ENCODE peak calls at places on chromosomes 12 and 14, in eight cellular contexts. One of them, this sample, is unnamed.

GRCh38 chr12:90974286-90974685 is 19.3 kb upstream of the CCER1 start:
- DNase-seq in BJ: peak
- DNase-seq in astrocyte of the cerebellum: no peak
- DNase-seq in tibial nerve: no peak
- DNase-seq in brain microvascular endothelial cell: peak
- DNase-seq in fibroblast of lung: no peak
- DNase-seq in transverse colon: no peak
- DNase-seq in choroid plexus epithelial cell: peak
- DNase-seq in this sample: no peak

GRCh38 chr12:115227137-115227615 is 543.2 kb upstream of the TBX3 start:
- DNase-seq in BJ: peak
- DNase-seq in astrocyte of the cerebellum: no peak
- DNase-seq in tibial nerve: no peak
- DNase-seq in brain microvascular endothelial cell: peak
- DNase-seq in fibroblast of lung: peak
- DNase-seq in transverse colon: no peak
- DNase-seq in choroid plexus epithelial cell: peak
- DNase-seq in this sample: no peak

GRCh38 chr14:65156568-65157366 is 54.5 kb upstream of the MAX start:
- DNase-seq in BJ: peak
- DNase-seq in astrocyte of the cerebellum: peak
- DNase-seq in tibial nerve: peak
- DNase-seq in brain microvascular endothelial cell: peak
- DNase-seq in fibroblast of lung: peak
- DNase-seq in transverse colon: peak
- DNase-seq in choroid plexus epithelial cell: peak
- DNase-seq in this sample: peak

GRCh38 chr12:108694812-108695278 is 36.5 kb downstream of the CORO1C start:
- DNase-seq in BJ: no peak
- DNase-seq in astrocyte of the cerebellum: no peak
- DNase-seq in tibial nerve: no peak
- DNase-seq in brain microvascular endothelial cell: peak
- DNase-seq in fibroblast of lung: no peak
- DNase-seq in transverse colon: no peak
- DNase-seq in choroid plexus epithelial cell: no peak
- DNase-seq in this sample: peak

GRCh38 chr12:6074979-6075585 is 49.4 kb downstream of the VWF start:
- DNase-seq in BJ: no peak
- DNase-seq in astrocyte of the cerebellum: no peak
- DNase-seq in tibial nerve: no peak
- DNase-seq in brain microvascular endothelial cell: no peak
- DNase-seq in fibroblast of lung: no peak
- DNase-seq in transverse colon: peak
- DNase-seq in choroid plexus epithelial cell: no peak
- DNase-seq in this sample: no peak

GRCh38 chr12:105317942-105318614 is 12.4 kb upstream of the C12orf75 start:
- DNase-seq in BJ: peak
- DNase-seq in astrocyte of the cerebellum: no peak
- DNase-seq in tibial nerve: no peak
- DNase-seq in brain microvascular endothelial cell: no peak
- DNase-seq in fibroblast of lung: no peak
- DNase-seq in transverse colon: no peak
- DNase-seq in choroid plexus epithelial cell: no peak
- DNase-seq in this sample: no peak

GRCh38 chr12:8816448-8816847 is 6.0 kb upstream of the A2ML1 start:
- DNase-seq in BJ: no peak
- DNase-seq in astrocyte of the cerebellum: no peak
- DNase-seq in tibial nerve: no peak
- DNase-seq in brain microvascular endothelial cell: no peak
- DNase-seq in fibroblast of lung: no peak
- DNase-seq in transverse colon: no peak
- DNase-seq in choroid plexus epithelial cell: no peak
- DNase-seq in this sample: no peak

GRCh38 chr12:45558353-45558752 is 171.2 kb upstream of the ARID2 start:
- DNase-seq in BJ: no peak
- DNase-seq in astrocyte of the cerebellum: no peak
- DNase-seq in tibial nerve: no peak
- DNase-seq in brain microvascular endothelial cell: no peak
- DNase-seq in fibroblast of lung: no peak
- DNase-seq in transverse colon: no peak
- DNase-seq in choroid plexus epithelial cell: no peak
- DNase-seq in this sample: no peak

GRCh38 chr12:22514875-22515274 is 29.5 kb downstream of the C2CD5 start:
- DNase-seq in BJ: no peak
- DNase-seq in astrocyte of the cerebellum: no peak
- DNase-seq in tibial nerve: no peak
- DNase-seq in brain microvascular endothelial cell: no peak
- DNase-seq in fibroblast of lung: no peak
- DNase-seq in transverse colon: no peak
- DNase-seq in choroid plexus epithelial cell: no peak
- DNase-seq in this sample: no peak

GRCh38 chr12:103978384-103978982 is 12.8 kb downstream of the TDG start:
- DNase-seq in BJ: no peak
- DNase-seq in astrocyte of the cerebellum: no peak
- DNase-seq in tibial nerve: no peak
- DNase-seq in brain microvascular endothelial cell: no peak
- DNase-seq in fibroblast of lung: no peak
- DNase-seq in transverse colon: no peak
- DNase-seq in choroid plexus epithelial cell: no peak
- DNase-seq in this sample: peak

GRCh38 chr14:71739273-71739990 is 192.8 kb upstream of the RGS6 start:
- DNase-seq in BJ: no peak
- DNase-seq in astrocyte of the cerebellum: no peak
- DNase-seq in tibial nerve: no peak
- DNase-seq in brain microvascular endothelial cell: no peak
- DNase-seq in fibroblast of lung: no peak
- DNase-seq in transverse colon: peak
- DNase-seq in choroid plexus epithelial cell: peak
- DNase-seq in this sample: no peak
- TF ChIP-seq CTCF in BJ: no peak
- TF ChIP-seq CTCF in astrocyte of the cerebellum: peak
- TF ChIP-seq CTCF in tibial nerve: no peak
- TF ChIP-seq CTCF in brain microvascular endothelial cell: peak
- TF ChIP-seq CTCF in fibroblast of lung: no peak
- TF ChIP-seq CTCF in transverse colon: no peak
- TF ChIP-seq CTCF in choroid plexus epithelial cell: peak
- TF ChIP-seq CTCF in this sample: no peak

DNA sequence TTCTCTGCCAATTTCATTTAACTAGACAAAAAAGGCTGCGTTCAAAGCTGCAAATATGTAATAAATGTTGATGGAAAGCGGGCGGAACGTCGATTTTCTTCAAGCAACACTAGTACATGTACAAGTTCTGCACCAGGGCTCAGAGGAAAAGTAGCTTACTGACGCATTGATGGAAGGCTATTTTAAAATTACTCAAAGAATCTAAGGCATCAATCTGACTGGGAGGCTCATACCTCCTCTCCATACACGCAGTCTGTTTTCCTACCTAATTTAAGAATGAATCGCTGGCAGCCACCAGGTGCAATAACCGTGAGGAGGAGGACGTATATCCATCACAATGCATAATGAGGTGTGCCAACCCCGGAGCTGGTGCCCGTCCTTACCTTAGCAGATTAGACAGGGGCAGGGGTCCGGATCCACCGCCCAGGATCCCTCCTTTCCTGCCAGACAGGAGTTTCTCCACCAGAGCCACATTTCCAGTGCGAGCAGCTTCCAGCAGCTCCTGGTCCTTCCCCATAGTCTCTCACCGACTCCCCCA is 946 bp downstream of the ANKS1B start:
- DNase-seq in BJ: no peak
- DNase-seq in astrocyte of the cerebellum: no peak
- DNase-seq in tibial nerve: peak
- DNase-seq in brain microvascular endothelial cell: no peak
- DNase-seq in fibroblast of lung: peak
- DNase-seq in transverse colon: no peak
- DNase-seq in choroid plexus epithelial cell: peak
- DNase-seq in this sample: no peak
- H3K4me3 ChIP-seq in BJ: no peak
- H3K4me3 ChIP-seq in astrocyte of the cerebellum: peak
- H3K4me3 ChIP-seq in tibial nerve: peak
- H3K4me3 ChIP-seq in brain microvascular endothelial cell: no peak
- H3K4me3 ChIP-seq in fibroblast of lung: peak
- H3K4me3 ChIP-seq in transverse colon: peak
- H3K4me3 ChIP-seq in choroid plexus epithelial cell: no peak
- H3K4me3 ChIP-seq in this sample: no peak

GRCh38 chr12:32988982-32989381 is 92.4 kb upstream of the PKP2 start:
- DNase-seq in BJ: no peak
- DNase-seq in astrocyte of the cerebellum: no peak
- DNase-seq in tibial nerve: no peak
- DNase-seq in brain microvascular endothelial cell: no peak
- DNase-seq in fibroblast of lung: no peak
- DNase-seq in transverse colon: no peak
- DNase-seq in choroid plexus epithelial cell: peak
- DNase-seq in this sample: no peak

GRCh38 chr12:32983968-32984367 is 87.4 kb upstream of the PKP2 start:
- DNase-seq in BJ: no peak
- DNase-seq in astrocyte of the cerebellum: no peak
- DNase-seq in tibial nerve: no peak
- DNase-seq in brain microvascular endothelial cell: no peak
- DNase-seq in fibroblast of lung: no peak
- DNase-seq in transverse colon: no peak
- DNase-seq in choroid plexus epithelial cell: no peak
- DNase-seq in this sample: no peak

GRCh38 chr12:32987526-32987925 is 90.9 kb upstream of the PKP2 start:
- DNase-seq in BJ: no peak
- DNase-seq in astrocyte of the cerebellum: no peak
- DNase-seq in tibial nerve: no peak
- DNase-seq in brain microvascular endothelial cell: no peak
- DNase-seq in fibroblast of lung: no peak
- DNase-seq in transverse colon: no peak
- DNase-seq in choroid plexus epithelial cell: no peak
- DNase-seq in this sample: no peak

GRCh38 chr12:32993404-32993803 is 96.8 kb upstream of the PKP2 start:
- DNase-seq in BJ: no peak
- DNase-seq in astrocyte of the cerebellum: no peak
- DNase-seq in tibial nerve: no peak
- DNase-seq in brain microvascular endothelial cell: no peak
- DNase-seq in fibroblast of lung: no peak
- DNase-seq in transverse colon: no peak
- DNase-seq in choroid plexus epithelial cell: no peak
- DNase-seq in this sample: no peak

GRCh38 chr12:32989705-32990104 is 93.1 kb upstream of the PKP2 start:
- DNase-seq in BJ: no peak
- DNase-seq in astrocyte of the cerebellum: no peak
- DNase-seq in tibial nerve: no peak
- DNase-seq in brain microvascular endothelial cell: no peak
- DNase-seq in fibroblast of lung: no peak
- DNase-seq in transverse colon: no peak
- DNase-seq in choroid plexus epithelial cell: no peak
- DNase-seq in this sample: no peak
- TF ChIP-seq CTCF in BJ: no peak
- TF ChIP-seq CTCF in astrocyte of the cerebellum: no peak
- TF ChIP-seq CTCF in tibial nerve: no peak
- TF ChIP-seq CTCF in brain microvascular endothelial cell: no peak
- TF ChIP-seq CTCF in fibroblast of lung: no peak
- TF ChIP-seq CTCF in transverse colon: no peak
- TF ChIP-seq CTCF in choroid plexus epithelial cell: no peak
- TF ChIP-seq CTCF in this sample: no peak

GRCh38 chr12:52965337-52965731 is 16.4 kb downstream of the KRT18 start:
- DNase-seq in BJ: no peak
- DNase-seq in astrocyte of the cerebellum: no peak
- DNase-seq in tibial nerve: no peak
- DNase-seq in brain microvascular endothelial cell: no peak
- DNase-seq in fibroblast of lung: no peak
- DNase-seq in transverse colon: no peak
- DNase-seq in choroid plexus epithelial cell: no peak
- DNase-seq in this sample: no peak
- H3K4me3 ChIP-seq in BJ: peak
- H3K4me3 ChIP-seq in astrocyte of the cerebellum: peak
- H3K4me3 ChIP-seq in tibial nerve: peak
- H3K4me3 ChIP-seq in brain microvascular endothelial cell: peak
- H3K4me3 ChIP-seq in fibroblast of lung: no peak
- H3K4me3 ChIP-seq in transverse colon: peak
- H3K4me3 ChIP-seq in choroid plexus epithelial cell: peak
- H3K4me3 ChIP-seq in this sample: no peak

GRCh38 chr14:105019861-105020814 is 745 bp downstream of the CDCA4 start:
- DNase-seq in BJ: no peak
- DNase-seq in astrocyte of the cerebellum: no peak
- DNase-seq in tibial nerve: no peak
- DNase-seq in brain microvascular endothelial cell: peak
- DNase-seq in fibroblast of lung: no peak
- DNase-seq in transverse colon: peak
- DNase-seq in choroid plexus epithelial cell: peak
- DNase-seq in this sample: peak

GRCh38 chr14:105020815-105021655 is at the start of gene CDCA4:
- DNase-seq in BJ: peak
- DNase-seq in astrocyte of the cerebellum: peak
- DNase-seq in tibial nerve: peak
- DNase-seq in brain microvascular endothelial cell: peak
- DNase-seq in fibroblast of lung: peak
- DNase-seq in transverse colon: peak
- DNase-seq in choroid plexus epithelial cell: peak
- DNase-seq in this sample: peak

GRCh38 chr14:105023144-105023543 is 2.3 kb upstream of the CDCA4 start:
- DNase-seq in BJ: no peak
- DNase-seq in astrocyte of the cerebellum: no peak
- DNase-seq in tibial nerve: no peak
- DNase-seq in brain microvascular endothelial cell: peak
- DNase-seq in fibroblast of lung: no peak
- DNase-seq in transverse colon: no peak
- DNase-seq in choroid plexus epithelial cell: peak
- DNase-seq in this sample: no peak

GRCh38 chr14:105022276-105022670 is 1.4 kb upstream of the CDCA4 start:
- DNase-seq in BJ: no peak
- DNase-seq in astrocyte of the cerebellum: no peak
- DNase-seq in tibial nerve: no peak
- DNase-seq in brain microvascular endothelial cell: no peak
- DNase-seq in fibroblast of lung: no peak
- DNase-seq in transverse colon: no peak
- DNase-seq in choroid plexus epithelial cell: no peak
- DNase-seq in this sample: no peak

DNA sequence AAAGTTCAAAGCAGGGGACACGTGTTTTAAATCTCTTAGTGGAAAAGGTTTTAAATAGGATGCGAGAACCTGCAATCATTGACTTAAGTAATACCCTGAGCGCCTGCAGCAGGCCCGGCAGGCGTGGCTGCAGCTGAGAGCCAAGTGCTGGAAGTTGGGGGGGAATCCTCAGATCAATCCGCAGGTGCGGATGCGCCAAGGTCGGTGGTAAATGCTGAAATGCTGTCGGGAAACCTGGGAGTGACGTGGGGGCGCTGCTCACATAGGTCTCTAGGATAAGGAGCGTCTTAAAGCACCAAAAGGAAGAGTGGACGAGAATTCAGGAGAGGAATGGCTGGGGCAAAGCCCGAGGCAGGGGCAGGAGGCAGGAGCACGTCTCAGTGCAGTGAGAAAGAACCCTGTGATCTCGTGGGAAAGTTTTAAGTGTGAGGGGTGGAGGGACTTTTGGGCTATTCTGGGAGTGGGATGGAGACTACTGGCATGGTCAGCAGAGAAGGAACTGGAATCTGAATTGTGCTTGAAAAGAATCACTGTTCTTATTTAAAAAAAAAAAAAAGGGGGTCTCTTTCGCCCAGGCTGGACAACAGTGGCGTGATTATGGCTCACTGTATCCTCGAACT is 883 bp upstream of the CDCA4 start:
- DNase-seq in BJ: no peak
- DNase-seq in astrocyte of the cerebellum: no peak
- DNase-seq in tibial nerve: no peak
- DNase-seq in brain microvascular endothelial cell: no peak
- DNase-seq in fibroblast of lung: peak
- DNase-seq in transverse colon: peak
- DNase-seq in choroid plexus epithelial cell: peak
- DNase-seq in this sample: peak
- TF ChIP-seq CTCF in BJ: no peak
- TF ChIP-seq CTCF in astrocyte of the cerebellum: peak
- TF ChIP-seq CTCF in tibial nerve: no peak
- TF ChIP-seq CTCF in brain microvascular endothelial cell: peak
- TF ChIP-seq CTCF in fibroblast of lung: no peak
- TF ChIP-seq CTCF in transverse colon: no peak
- TF ChIP-seq CTCF in choroid plexus epithelial cell: peak
- TF ChIP-seq CTCF in this sample: peak

This sample was measured in GM12865.